ENCODE peak calls at places on chromosomes 7 and 10, in ten cellular contexts. S is stomach, J is HepG2, L is suprapubic skin, I is transverse colon, C is sigmoid colon, U is GM12878, Q is H1, B is K562, D is upper lobe of left lung. E is an unnamed sample.

GRCh38 chr10:15224948-15225347 is 56.5 kb upstream of the NMT2 start:
- DNase-seq in S (no peak), J (no peak), L (no peak), I (no peak), C (no peak), U (no peak), Q (no peak), B (no peak), D (no peak), E (no peak)

GRCh38 chr10:4763960-4764428 is 62.0 kb upstream of the AKR1E2 start:
- DNase-seq in S (no peak), J (no peak), L (no peak), I (no peak), C (no peak), U (no peak), Q (no peak), B (no peak), D (no peak), E (no peak)

GRCh38 chr7:48084727-48085432 is 4.2 kb upstream of the UPP1 start:
- DNase-seq in S (peak), J (peak), L (no peak), I (peak), C (peak), U (peak), Q (no peak), B (peak), D (no peak), E (no peak)

GRCh38 chr7:149725426-149725821 is 48.0 kb downstream of the ZNF467 start:
- DNase-seq in S (no peak), J (no peak), L (no peak), I (no peak), C (peak), U (no peak), Q (no peak), B (no peak), D (no peak), E (no peak)

GRCh38 chr10:17709492-17709891 is 42.5 kb upstream of the TMEM236 start:
- DNase-seq in S (no peak), J (no peak), L (no peak), I (no peak), C (no peak), U (no peak), Q (no peak), B (no peak), D (no peak), E (no peak)

GRCh38 chr7:26930201-26930600 is 65.8 kb upstream of the SKAP2 start:
- DNase-seq in S (no peak), J (no peak), L (no peak), I (no peak), C (no peak), U (no peak), Q (no peak), B (no peak), D (no peak), E (no peak)

GRCh38 chr7:116417593-116418345 is 81.8 kb upstream of the CAV2 start:
- DNase-seq in S (no peak), J (no peak), L (no peak), I (no peak), C (no peak), U (no peak), Q (no peak), B (peak), D (no peak), E (no peak)

GRCh38 chr10:30185916-30186315 is 126.5 kb upstream of the JCAD start:
- DNase-seq in S (no peak), J (no peak), L (no peak), I (no peak), C (no peak), U (no peak), Q (no peak), B (no peak), D (no peak), E (no peak)

GRCh38 chr7:37421820-37422219 is 26.8 kb downstream of the ELMO1 start:
- DNase-seq in S (no peak), J (no peak), L (no peak), I (no peak), C (no peak), U (no peak), Q (no peak), B (no peak), D (no peak), E (no peak)

GRCh38 chr7:154857240-154857639 is 145.7 kb downstream of the PAXIP1 start:
- DNase-seq in S (peak), J (no peak), L (peak), I (peak), C (peak), U (no peak), Q (no peak), B (no peak), D (no peak), E (no peak)

GRCh38 chr7:150854066-150855000 is 2.0 kb downstream of the AOC1 start:
- DNase-seq in S (no peak), J (no peak), L (no peak), I (no peak), C (peak), U (no peak), Q (peak), B (no peak), D (no peak), E (peak)
- TF ChIP-seq EP300 in S (no peak), J (no peak), L (no peak), I (no peak), C (no peak), U (no peak), Q (no peak), B (no peak), D (no peak), E (no peak)

GRCh38 chr7:21041252-21041651 is 254.6 kb upstream of the SP8 start:
- DNase-seq in S (no peak), J (no peak), L (no peak), I (no peak), C (no peak), U (no peak), Q (no peak), B (no peak), D (no peak), E (no peak)
- TF ChIP-seq POLR2AphosphoS5 in S (no peak), J (no peak), L (no peak), I (no peak), C (no peak), U (no peak), Q (no peak), B (no peak), D (no peak), E (no peak)

GRCh38 chr7:132865366-132865765 is 216.5 kb downstream of the CHCHD3 start:
- DNase-seq in S (no peak), J (no peak), L (no peak), I (no peak), C (no peak), U (no peak), Q (no peak), B (no peak), D (no peak), E (no peak)

GRCh38 chr7:132869166-132869861 is 212.6 kb downstream of the CHCHD3 start:
- DNase-seq in S (no peak), J (no peak), L (no peak), I (no peak), C (no peak), U (no peak), Q (no peak), B (no peak), D (no peak), E (no peak)

GRCh38 chr7:132865766-132866531 is 215.9 kb downstream of the CHCHD3 start:
- DNase-seq in S (no peak), J (peak), L (no peak), I (no peak), C (no peak), U (no peak), Q (no peak), B (no peak), D (no peak), E (no peak)

GRCh38 chr7:132861940-132862554 is 219.8 kb downstream of the CHCHD3 start:
- DNase-seq in S (no peak), J (no peak), L (no peak), I (no peak), C (no peak), U (no peak), Q (no peak), B (no peak), D (no peak), E (no peak)

DNA sequence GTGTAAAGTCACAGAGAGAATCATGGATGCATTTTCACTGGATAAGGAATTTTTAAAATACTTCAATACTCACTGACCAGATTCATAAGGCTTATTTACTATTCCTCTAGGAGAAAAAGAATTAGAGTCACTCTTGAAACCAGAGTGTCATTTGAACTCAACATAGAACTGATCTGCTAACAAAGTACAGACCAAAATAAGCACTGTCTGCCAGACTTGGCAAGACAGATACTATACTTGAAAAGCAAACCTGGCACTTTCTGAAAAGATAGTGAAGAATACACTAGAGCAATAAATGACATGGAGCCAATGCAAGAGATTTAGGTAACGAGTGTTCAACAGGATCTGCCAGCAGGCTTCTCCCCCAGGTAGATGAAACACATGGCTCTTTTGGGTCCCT is 215.3 kb downstream of the CHCHD3 start:
- DNase-seq in S (no peak), J (no peak), L (no peak), I (no peak), C (no peak), U (no peak), Q (no peak), B (no peak), D (no peak), E (no peak)
- TF ChIP-seq POLR2A in S (no peak), J (no peak), L (no peak), I (no peak), C (no peak), U (no peak), Q (no peak), B (no peak), D (no peak), E (no peak)

DNA sequence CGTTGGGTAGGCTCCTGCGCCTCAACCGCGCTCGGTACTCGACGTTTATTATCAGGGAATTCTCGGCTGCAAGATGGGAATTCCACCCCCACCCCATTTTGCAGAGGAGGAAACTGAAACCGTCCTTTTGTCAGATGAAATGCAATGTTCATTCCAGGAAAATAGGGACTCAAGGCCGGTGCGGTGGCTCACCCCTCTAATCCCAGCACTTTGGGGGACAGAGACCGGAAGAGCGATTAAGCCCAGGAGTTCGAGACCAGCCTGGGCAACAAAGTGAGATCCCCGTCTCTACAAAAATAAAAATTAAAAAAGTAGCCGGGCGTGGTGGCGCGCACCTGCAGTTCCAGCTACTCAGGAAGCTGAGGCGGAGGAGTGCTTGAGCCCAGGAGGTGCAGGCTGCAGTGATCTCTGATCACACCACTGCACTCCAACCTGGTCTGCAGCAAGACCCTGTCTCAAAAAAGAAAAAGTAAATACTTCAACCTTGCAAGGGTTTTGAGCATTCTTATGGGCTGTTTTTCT is 720 bp upstream of the RFC2 start:
- DNase-seq in S (no peak), J (no peak), L (no peak), I (peak), C (no peak), U (no peak), Q (no peak), B (no peak), D (no peak), E (no peak)
- TF ChIP-seq EP300 in S (no peak), J (no peak), L (no peak), I (no peak), C (no peak), U (no peak), Q (no peak), B (no peak), D (no peak), E (no peak)

E was measured in esophagus muscularis mucosa.